ENCODE peak calls at places on chromosome 3, in ten cellular contexts. One of them, this sample, is unnamed.

GRCh38 chr3:94089126-94089525 is 26.3 kb downstream of the NSUN3 start:
- DNase-seq in spleen: no peak
- DNase-seq in transverse colon: no peak
- DNase-seq in prostate gland: no peak
- DNase-seq in uterus: no peak
- DNase-seq in testis: no peak
- DNase-seq in IMR-90: no peak
- DNase-seq in gastrocnemius medialis: no peak
- DNase-seq in body of pancreas: no peak
- DNase-seq in adrenal gland: no peak
- DNase-seq in this sample: no peak

GRCh38 chr3:115512565-115513410 is 110.5 kb upstream of the GAP43 start:
- DNase-seq in transverse colon: no peak
- DNase-seq in adrenal gland: peak; percentile 26
- DNase-seq in uterus: no peak
- DNase-seq in prostate gland: no peak
- DNase-seq in gastrocnemius medialis: no peak
- DNase-seq in spleen: no peak
- DNase-seq in IMR-90: peak; percentile 38
- DNase-seq in testis: peak; percentile 79
- DNase-seq in body of pancreas: peak; percentile 22
- DNase-seq in this sample: peak; percentile 14

GRCh38 chr3:168212664-168213255 is 117.0 kb upstream of the GOLIM4 start:
- DNase-seq in testis: no peak
- DNase-seq in spleen: no peak
- DNase-seq in prostate gland: no peak
- DNase-seq in transverse colon: no peak
- DNase-seq in IMR-90: no peak
- DNase-seq in body of pancreas: no peak
- DNase-seq in adrenal gland: no peak
- DNase-seq in uterus: no peak
- DNase-seq in gastrocnemius medialis: no peak
- DNase-seq in this sample: no peak

GRCh38 chr3:18111702-18112311 is 313.3 kb downstream of the SATB1 start:
- DNase-seq in gastrocnemius medialis: no peak
- DNase-seq in uterus: no peak
- DNase-seq in spleen: no peak
- DNase-seq in adrenal gland: no peak
- DNase-seq in body of pancreas: no peak
- DNase-seq in prostate gland: no peak
- DNase-seq in testis: no peak
- DNase-seq in transverse colon: no peak
- DNase-seq in IMR-90: peak; percentile 29
- DNase-seq in this sample: no peak

GRCh38 chr3:99565316-99565715 is 73.1 kb upstream of the COL8A1 start:
- DNase-seq in uterus: no peak
- DNase-seq in adrenal gland: no peak
- DNase-seq in prostate gland: no peak
- DNase-seq in gastrocnemius medialis: no peak
- DNase-seq in body of pancreas: no peak
- DNase-seq in testis: no peak
- DNase-seq in spleen: no peak
- DNase-seq in transverse colon: no peak
- DNase-seq in IMR-90: no peak
- DNase-seq in this sample: no peak

GRCh38 chr3:178421069-178421468 is 115.2 kb upstream of the KCNMB2 start:
- DNase-seq in body of pancreas: no peak
- DNase-seq in spleen: no peak
- DNase-seq in adrenal gland: no peak
- DNase-seq in prostate gland: no peak
- DNase-seq in uterus: no peak
- DNase-seq in transverse colon: no peak
- DNase-seq in gastrocnemius medialis: no peak
- DNase-seq in IMR-90: no peak
- DNase-seq in testis: no peak
- DNase-seq in this sample: no peak

GRCh38 chr3:15330031-15330596 is 2.3 kb downstream of the SH3BP5 start:
- DNase-seq in uterus: peak; percentile 85
- DNase-seq in prostate gland: no peak
- DNase-seq in gastrocnemius medialis: peak; percentile 90
- DNase-seq in transverse colon: peak; percentile 41
- DNase-seq in body of pancreas: no peak
- DNase-seq in adrenal gland: peak; percentile 81
- DNase-seq in IMR-90: peak; percentile 75
- DNase-seq in testis: peak; percentile 44
- DNase-seq in spleen: no peak
- DNase-seq in this sample: no peak

GRCh38 chr3:183317886-183318845 is 65.1 kb downstream of the B3GNT5 start:
- DNase-seq in uterus: no peak
- DNase-seq in spleen: no peak
- DNase-seq in testis: no peak
- DNase-seq in prostate gland: no peak
- DNase-seq in gastrocnemius medialis: no peak
- DNase-seq in transverse colon: no peak
- DNase-seq in adrenal gland: no peak
- DNase-seq in IMR-90: peak; percentile 24
- DNase-seq in body of pancreas: no peak
- DNase-seq in this sample: no peak

GRCh38 chr3:120471643-120472042 is 20.9 kb upstream of the FSTL1 start:
- DNase-seq in body of pancreas: no peak
- DNase-seq in transverse colon: no peak
- DNase-seq in spleen: no peak
- DNase-seq in uterus: no peak
- DNase-seq in prostate gland: no peak
- DNase-seq in gastrocnemius medialis: no peak
- DNase-seq in adrenal gland: no peak
- DNase-seq in testis: no peak
- DNase-seq in IMR-90: peak; percentile 68
- DNase-seq in this sample: no peak

GRCh38 chr3:149314807-149315578 is 18.4 kb downstream of the TM4SF18 start:
- DNase-seq in transverse colon: no peak
- DNase-seq in spleen: no peak
- DNase-seq in body of pancreas: no peak
- DNase-seq in prostate gland: no peak
- DNase-seq in gastrocnemius medialis: no peak
- DNase-seq in adrenal gland: no peak
- DNase-seq in IMR-90: peak; percentile 82
- DNase-seq in uterus: no peak
- DNase-seq in testis: no peak
- DNase-seq in this sample: no peak

GRCh38 chr3:4986611-4987373 is 7.6 kb downstream of the BHLHE40 start:
- DNase-seq in uterus: peak; percentile 97
- DNase-seq in gastrocnemius medialis: peak; percentile 99
- DNase-seq in adrenal gland: peak; percentile 99
- DNase-seq in IMR-90: peak; percentile 98
- DNase-seq in body of pancreas: peak; percentile 98
- DNase-seq in transverse colon: peak; percentile 97
- DNase-seq in prostate gland: peak; percentile 98
- DNase-seq in spleen: peak; percentile 97
- DNase-seq in testis: peak; percentile 93
- DNase-seq in this sample: peak; percentile 99
- TF ChIP-seq POLR2A in uterus: peak; percentile 30
- TF ChIP-seq POLR2A in gastrocnemius medialis: peak; percentile 86
- TF ChIP-seq POLR2A in adrenal gland: peak; percentile 93
- TF ChIP-seq POLR2A in IMR-90: no peak
- TF ChIP-seq POLR2A in body of pancreas: peak; percentile 89
- TF ChIP-seq POLR2A in transverse colon: peak; percentile 86
- TF ChIP-seq POLR2A in prostate gland: peak; percentile 28
- TF ChIP-seq POLR2A in spleen: peak; percentile 43
- TF ChIP-seq POLR2A in testis: no peak
- TF ChIP-seq POLR2A in this sample: no peak

DNA sequence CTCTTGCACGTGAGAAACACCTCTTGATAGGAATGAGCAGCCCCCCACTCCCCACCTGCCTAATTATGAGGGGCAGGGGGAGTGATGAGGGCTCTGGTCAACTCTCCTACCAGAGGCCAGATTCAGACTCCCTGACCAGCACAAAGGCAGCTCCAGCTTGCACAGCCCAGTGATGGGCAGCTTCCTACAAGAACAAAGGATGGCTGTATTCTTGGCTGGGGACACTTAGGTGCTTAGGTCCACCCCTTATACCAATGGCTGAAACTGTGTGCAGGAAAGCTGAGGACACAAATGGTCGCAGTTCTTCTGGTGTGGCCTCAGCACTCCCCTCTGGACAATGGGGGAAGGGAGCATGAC is 81.8 kb downstream of the IQSEC1 start:
- DNase-seq in IMR-90: no peak
- DNase-seq in uterus: no peak
- DNase-seq in transverse colon: no peak
- DNase-seq in testis: no peak
- DNase-seq in prostate gland: no peak
- DNase-seq in adrenal gland: no peak
- DNase-seq in body of pancreas: no peak
- DNase-seq in spleen: no peak
- DNase-seq in gastrocnemius medialis: no peak
- DNase-seq in this sample: no peak
- H3K27ac ChIP-seq in IMR-90: peak overlapping the region; percentile 75
- H3K27ac ChIP-seq in uterus: no peak overlapping the region
- H3K27ac ChIP-seq in transverse colon: no peak overlapping the region
- H3K27ac ChIP-seq in testis: no peak overlapping the region
- H3K27ac ChIP-seq in prostate gland: no peak overlapping the region
- H3K27ac ChIP-seq in adrenal gland: peak overlapping the region; percentile 95
- H3K27ac ChIP-seq in body of pancreas: peak overlapping the region; percentile 83
- H3K27ac ChIP-seq in spleen: no peak overlapping the region
- H3K27ac ChIP-seq in gastrocnemius medialis: no peak overlapping the region
- H3K27ac ChIP-seq in this sample: peak overlapping the region; percentile 88

GRCh38 chr3:129230311-129231019 is 18.9 kb upstream of the COPG1 start:
- DNase-seq in uterus: no peak
- DNase-seq in gastrocnemius medialis: no peak
- DNase-seq in IMR-90: peak; percentile 90
- DNase-seq in spleen: no peak
- DNase-seq in transverse colon: no peak
- DNase-seq in prostate gland: no peak
- DNase-seq in adrenal gland: peak; percentile 72
- DNase-seq in testis: no peak
- DNase-seq in body of pancreas: no peak
- DNase-seq in this sample: no peak

GRCh38 chr3:129226374-129226773 is 23.0 kb upstream of the COPG1 start:
- DNase-seq in body of pancreas: peak; percentile 16
- DNase-seq in prostate gland: peak; percentile 92
- DNase-seq in adrenal gland: peak; percentile 98
- DNase-seq in transverse colon: peak; percentile 72
- DNase-seq in spleen: peak; percentile 84
- DNase-seq in IMR-90: peak; percentile 95
- DNase-seq in gastrocnemius medialis: peak; percentile 99
- DNase-seq in testis: peak; percentile 64
- DNase-seq in uterus: peak; percentile 76
- DNase-seq in this sample: peak; percentile 92

GRCh38 chr3:129224984-129225393 is 24.4 kb upstream of the COPG1 start:
- DNase-seq in uterus: peak; percentile 58
- DNase-seq in IMR-90: peak; percentile 69
- DNase-seq in gastrocnemius medialis: peak; percentile 99
- DNase-seq in testis: peak; percentile 91
- DNase-seq in transverse colon: peak; percentile 83
- DNase-seq in spleen: peak; percentile 87
- DNase-seq in prostate gland: peak; percentile 75
- DNase-seq in adrenal gland: peak; percentile 93
- DNase-seq in body of pancreas: peak; percentile 79
- DNase-seq in this sample: peak; percentile 95

GRCh38 chr3:129231331-129232119 is 17.9 kb upstream of the COPG1 start:
- DNase-seq in adrenal gland: no peak
- DNase-seq in gastrocnemius medialis: no peak
- DNase-seq in spleen: no peak
- DNase-seq in prostate gland: no peak
- DNase-seq in uterus: no peak
- DNase-seq in transverse colon: no peak
- DNase-seq in testis: no peak
- DNase-seq in body of pancreas: no peak
- DNase-seq in IMR-90: peak; percentile 54
- DNase-seq in this sample: no peak

GRCh38 chr3:129228891-129229585 is 20.4 kb upstream of the COPG1 start:
- DNase-seq in testis: no peak
- DNase-seq in uterus: no peak
- DNase-seq in prostate gland: no peak
- DNase-seq in transverse colon: no peak
- DNase-seq in IMR-90: peak; percentile 88
- DNase-seq in body of pancreas: no peak
- DNase-seq in gastrocnemius medialis: no peak
- DNase-seq in adrenal gland: no peak
- DNase-seq in spleen: peak; percentile 73
- DNase-seq in this sample: peak; percentile 64
- TF ChIP-seq CTCF in testis: no peak
- TF ChIP-seq CTCF in uterus: no peak
- TF ChIP-seq CTCF in prostate gland: no peak
- TF ChIP-seq CTCF in transverse colon: no peak
- TF ChIP-seq CTCF in IMR-90: peak; percentile 2
- TF ChIP-seq CTCF in body of pancreas: no peak
- TF ChIP-seq CTCF in gastrocnemius medialis: no peak
- TF ChIP-seq CTCF in adrenal gland: no peak
- TF ChIP-seq CTCF in spleen: no peak
- TF ChIP-seq CTCF in this sample: peak; percentile 12

GRCh38 chr3:187041362-187042061 is 97.8 kb downstream of the RPL39L start:
- DNase-seq in IMR-90: peak; percentile 54
- DNase-seq in testis: no peak
- DNase-seq in transverse colon: no peak
- DNase-seq in spleen: no peak
- DNase-seq in body of pancreas: no peak
- DNase-seq in uterus: no peak
- DNase-seq in adrenal gland: no peak
- DNase-seq in prostate gland: no peak
- DNase-seq in gastrocnemius medialis: no peak
- DNase-seq in this sample: no peak

GRCh38 chr3:187040637-187041361 is 98.5 kb downstream of the RPL39L start:
- DNase-seq in uterus: no peak
- DNase-seq in adrenal gland: no peak
- DNase-seq in transverse colon: no peak
- DNase-seq in testis: no peak
- DNase-seq in gastrocnemius medialis: no peak
- DNase-seq in IMR-90: peak; percentile 56
- DNase-seq in spleen: no peak
- DNase-seq in body of pancreas: no peak
- DNase-seq in prostate gland: no peak
- DNase-seq in this sample: no peak

GRCh38 chr3:187042062-187042745 is 97.1 kb downstream of the RPL39L start:
- DNase-seq in testis: no peak
- DNase-seq in IMR-90: no peak
- DNase-seq in adrenal gland: no peak
- DNase-seq in transverse colon: no peak
- DNase-seq in body of pancreas: no peak
- DNase-seq in uterus: no peak
- DNase-seq in gastrocnemius medialis: no peak
- DNase-seq in prostate gland: no peak
- DNase-seq in spleen: no peak
- DNase-seq in this sample: no peak

GRCh38 chr3:187039100-187039722 is 100.1 kb downstream of the RPL39L start:
- DNase-seq in spleen: no peak
- DNase-seq in IMR-90: no peak
- DNase-seq in gastrocnemius medialis: no peak
- DNase-seq in testis: no peak
- DNase-seq in uterus: no peak
- DNase-seq in transverse colon: no peak
- DNase-seq in body of pancreas: no peak
- DNase-seq in adrenal gland: no peak
- DNase-seq in prostate gland: no peak
- DNase-seq in this sample: no peak

GRCh38 chr3:187039723-187040414 is 99.4 kb downstream of the RPL39L start:
- DNase-seq in gastrocnemius medialis: no peak
- DNase-seq in uterus: no peak
- DNase-seq in IMR-90: no peak
- DNase-seq in adrenal gland: no peak
- DNase-seq in transverse colon: peak; percentile 63
- DNase-seq in body of pancreas: no peak
- DNase-seq in testis: no peak
- DNase-seq in spleen: no peak
- DNase-seq in prostate gland: no peak
- DNase-seq in this sample: no peak
- TF ChIP-seq POLR2A in gastrocnemius medialis: no peak
- TF ChIP-seq POLR2A in uterus: no peak
- TF ChIP-seq POLR2A in IMR-90: no peak
- TF ChIP-seq POLR2A in adrenal gland: no peak
- TF ChIP-seq POLR2A in transverse colon: peak; percentile 36
- TF ChIP-seq POLR2A in body of pancreas: no peak
- TF ChIP-seq POLR2A in testis: no peak
- TF ChIP-seq POLR2A in spleen: no peak
- TF ChIP-seq POLR2A in prostate gland: no peak
- TF ChIP-seq POLR2A in this sample: no peak

This sample was measured in heart left ventricle.